ENCODE peak calls at places on chromosomes 1 and 21, in seven cellular contexts. One of them, this sample, is unnamed.

GRCh38 chr1:14810631-14811325 is 212.3 kb downstream of the KAZN start:
- DNase-seq in CD8-positive, alpha-beta T cell: no peak
- DNase-seq in hepatocyte: no peak
- DNase-seq in SJSA1: peak; percentile 87
- DNase-seq in osteoblast: no peak
- DNase-seq in stomach: no peak
- DNase-seq in OCI-LY7: no peak
- DNase-seq in this sample: no peak

GRCh38 chr1:170041423-170042207 is 32.9 kb downstream of the KIFAP3 start:
- DNase-seq in OCI-LY7: no peak
- DNase-seq in SJSA1: no peak
- DNase-seq in CD8-positive, alpha-beta T cell: no peak
- DNase-seq in hepatocyte: no peak
- DNase-seq in osteoblast: no peak
- DNase-seq in stomach: no peak
- DNase-seq in this sample: no peak

GRCh38 chr1:46532498-46533178 is 18.8 kb downstream of the KNCN start:
- DNase-seq in OCI-LY7: peak; percentile 15
- DNase-seq in CD8-positive, alpha-beta T cell: peak; percentile 65
- DNase-seq in SJSA1: peak; percentile 73
- DNase-seq in hepatocyte: peak; percentile 82
- DNase-seq in osteoblast: peak; percentile 99
- DNase-seq in stomach: peak; percentile 64
- DNase-seq in this sample: no peak

GRCh38 chr1:12345350-12346217 is 115.8 kb downstream of the VPS13D start:
- DNase-seq in CD8-positive, alpha-beta T cell: peak; percentile 22
- DNase-seq in stomach: no peak
- DNase-seq in hepatocyte: no peak
- DNase-seq in SJSA1: no peak
- DNase-seq in osteoblast: no peak
- DNase-seq in OCI-LY7: peak; percentile 63
- DNase-seq in this sample: no peak

GRCh38 chr21:14545906-14546480 is at the start of gene SAMSN1:
- DNase-seq in CD8-positive, alpha-beta T cell: peak; percentile 80
- DNase-seq in hepatocyte: no peak
- DNase-seq in SJSA1: no peak
- DNase-seq in stomach: peak; percentile 34
- DNase-seq in osteoblast: no peak
- DNase-seq in OCI-LY7: no peak
- DNase-seq in this sample: no peak

GRCh38 chr1:53308512-53308911 is 19.4 kb downstream of the LRP8 start:
- DNase-seq in osteoblast: no peak
- DNase-seq in OCI-LY7: no peak
- DNase-seq in SJSA1: no peak
- DNase-seq in CD8-positive, alpha-beta T cell: no peak
- DNase-seq in hepatocyte: peak; percentile 34
- DNase-seq in stomach: no peak
- DNase-seq in this sample: no peak

GRCh38 chr1:29502225-29502755 is 266.0 kb downstream of the PTPRU start:
- DNase-seq in hepatocyte: no peak
- DNase-seq in osteoblast: no peak
- DNase-seq in stomach: peak; percentile 2
- DNase-seq in SJSA1: no peak
- DNase-seq in OCI-LY7: no peak
- DNase-seq in CD8-positive, alpha-beta T cell: no peak
- DNase-seq in this sample: no peak

GRCh38 chr21:34698270-34699015 is 29.6 kb downstream of the CLIC6 start:
- DNase-seq in CD8-positive, alpha-beta T cell: no peak
- DNase-seq in hepatocyte: no peak
- DNase-seq in stomach: no peak
- DNase-seq in osteoblast: peak; percentile 29
- DNase-seq in OCI-LY7: no peak
- DNase-seq in SJSA1: no peak
- DNase-seq in this sample: no peak

GRCh38 chr1:2388004-2388913 is 3.1 kb downstream of the MORN1 start:
- DNase-seq in hepatocyte: no peak
- DNase-seq in stomach: no peak
- DNase-seq in osteoblast: peak; percentile 46
- DNase-seq in CD8-positive, alpha-beta T cell: peak; percentile 17
- DNase-seq in OCI-LY7: peak; percentile 48
- DNase-seq in SJSA1: no peak
- DNase-seq in this sample: no peak

GRCh38 chr1:185520188-185520935 is 203.3 kb upstream of the IVNS1ABP start:
- DNase-seq in stomach: no peak
- DNase-seq in osteoblast: no peak
- DNase-seq in SJSA1: no peak
- DNase-seq in OCI-LY7: no peak
- DNase-seq in hepatocyte: no peak
- DNase-seq in CD8-positive, alpha-beta T cell: no peak
- DNase-seq in this sample: no peak

GRCh38 chr1:155017021-155017945 is 14.7 kb downstream of the ZBTB7B start:
- DNase-seq in hepatocyte: peak; percentile 96
- DNase-seq in CD8-positive, alpha-beta T cell: peak; percentile 87
- DNase-seq in osteoblast: peak; percentile 98
- DNase-seq in stomach: peak; percentile 95
- DNase-seq in SJSA1: peak; percentile 94
- DNase-seq in OCI-LY7: peak; percentile 89
- DNase-seq in this sample: peak; percentile 72

GRCh38 chr1:184035719-184036516 is 1.6 kb downstream of the COLGALT2 start:
- DNase-seq in hepatocyte: no peak
- DNase-seq in osteoblast: peak; percentile 65
- DNase-seq in OCI-LY7: no peak
- DNase-seq in stomach: no peak
- DNase-seq in CD8-positive, alpha-beta T cell: no peak
- DNase-seq in SJSA1: no peak
- DNase-seq in this sample: no peak

GRCh38 chr1:180909005-180909414 is 3.7 kb upstream of the KIAA1614 start:
- DNase-seq in osteoblast: peak; percentile 8
- DNase-seq in hepatocyte: no peak
- DNase-seq in CD8-positive, alpha-beta T cell: no peak
- DNase-seq in stomach: no peak
- DNase-seq in OCI-LY7: no peak
- DNase-seq in SJSA1: peak; percentile 30
- DNase-seq in this sample: no peak

GRCh38 chr1:180912801-180913616 is at the start of gene KIAA1614:
- DNase-seq in OCI-LY7: no peak
- DNase-seq in hepatocyte: peak; percentile 30
- DNase-seq in osteoblast: peak; percentile 97
- DNase-seq in SJSA1: no peak
- DNase-seq in stomach: no peak
- DNase-seq in CD8-positive, alpha-beta T cell: no peak
- DNase-seq in this sample: peak; percentile 19

GRCh38 chr1:180909462-180909976 is 3.2 kb upstream of the KIAA1614 start:
- DNase-seq in OCI-LY7: no peak
- DNase-seq in hepatocyte: no peak
- DNase-seq in CD8-positive, alpha-beta T cell: no peak
- DNase-seq in osteoblast: peak; percentile 9
- DNase-seq in SJSA1: peak; percentile 4
- DNase-seq in stomach: no peak
- DNase-seq in this sample: no peak

GRCh38 chr1:180912211-180912800 is 391 bp upstream of the KIAA1614 start:
- DNase-seq in OCI-LY7: no peak
- DNase-seq in stomach: no peak
- DNase-seq in osteoblast: no peak
- DNase-seq in SJSA1: peak; percentile 56
- DNase-seq in CD8-positive, alpha-beta T cell: no peak
- DNase-seq in hepatocyte: peak; percentile 60
- DNase-seq in this sample: no peak

DNA sequence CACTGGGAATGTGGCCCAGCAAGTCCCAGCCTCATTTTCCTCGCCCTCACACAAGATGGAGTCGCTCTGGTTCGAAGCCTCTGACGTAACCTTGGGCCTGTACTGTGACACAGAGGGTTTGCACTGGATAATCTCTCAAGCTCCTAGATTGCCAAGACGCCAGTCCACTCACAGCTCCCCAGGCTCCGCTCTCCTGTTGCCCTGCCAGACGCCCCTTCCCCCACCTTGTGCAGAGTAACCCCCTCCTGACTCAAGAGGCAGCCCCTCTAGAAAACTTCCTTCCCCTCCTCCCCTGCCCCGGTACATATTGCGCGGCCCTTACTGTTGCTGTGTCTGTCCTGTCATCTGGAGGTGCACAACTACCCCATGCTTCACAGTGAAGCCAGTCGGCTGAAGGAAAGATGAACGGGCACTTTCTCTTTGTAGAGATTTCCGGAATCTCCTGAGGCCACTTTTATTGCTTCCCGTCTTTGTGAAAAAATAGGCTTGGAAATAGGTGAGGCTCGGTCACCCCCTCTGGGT is 996 bp upstream of the KIAA1614 start:
- DNase-seq in CD8-positive, alpha-beta T cell: no peak
- DNase-seq in osteoblast: peak; percentile 94
- DNase-seq in OCI-LY7: no peak
- DNase-seq in SJSA1: no peak
- DNase-seq in hepatocyte: peak; percentile 32
- DNase-seq in stomach: no peak
- DNase-seq in this sample: no peak
- H3K27ac ChIP-seq in CD8-positive, alpha-beta T cell: no peak overlapping the region
- H3K27ac ChIP-seq in osteoblast: peak overlapping the region; percentile 51
- H3K27ac ChIP-seq in OCI-LY7: no peak overlapping the region
- H3K27ac ChIP-seq in SJSA1: peak overlapping the region; percentile 65
- H3K27ac ChIP-seq in hepatocyte: peak overlapping the region; percentile 96
- H3K27ac ChIP-seq in stomach: peak overlapping the region; percentile 77
- H3K27ac ChIP-seq in this sample: no peak overlapping the region

GRCh38 chr1:93908394-93909145 is 660 bp downstream of the GCLM start:
- DNase-seq in stomach: peak; percentile 54
- DNase-seq in osteoblast: peak; percentile 78
- DNase-seq in hepatocyte: peak; percentile 68
- DNase-seq in SJSA1: no peak
- DNase-seq in CD8-positive, alpha-beta T cell: peak; percentile 54
- DNase-seq in OCI-LY7: peak; percentile 74
- DNase-seq in this sample: no peak
- H3K27ac ChIP-seq in stomach: peak overlapping the region; percentile 82
- H3K27ac ChIP-seq in osteoblast: peak overlapping the region; percentile 48
- H3K27ac ChIP-seq in hepatocyte: peak overlapping the region; percentile 79
- H3K27ac ChIP-seq in SJSA1: peak overlapping the region; percentile 72
- H3K27ac ChIP-seq in CD8-positive, alpha-beta T cell: peak overlapping the region; percentile 72
- H3K27ac ChIP-seq in OCI-LY7: peak overlapping the region; percentile 39
- H3K27ac ChIP-seq in this sample: peak overlapping the region; percentile 44

DNA sequence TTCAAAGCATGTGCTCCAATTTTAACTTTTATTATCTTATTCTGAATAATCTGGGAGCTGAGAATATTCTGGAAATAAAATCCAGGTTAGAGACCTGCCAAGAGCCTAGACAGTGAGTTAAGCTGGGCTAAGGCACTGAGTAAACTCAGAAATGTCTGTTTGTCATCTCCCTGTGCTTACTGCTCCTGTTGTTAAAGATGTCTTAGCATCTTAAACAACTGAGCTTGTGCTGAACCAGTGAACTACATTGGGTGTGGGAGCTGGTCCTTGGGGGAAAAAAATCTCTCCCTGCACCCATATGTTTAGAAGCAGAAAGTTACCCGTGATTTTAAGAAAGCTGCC is 25.0 kb upstream of the AHCYL1 start:
- DNase-seq in SJSA1: no peak
- DNase-seq in CD8-positive, alpha-beta T cell: no peak
- DNase-seq in hepatocyte: no peak
- DNase-seq in OCI-LY7: no peak
- DNase-seq in osteoblast: no peak
- DNase-seq in stomach: no peak
- DNase-seq in this sample: no peak
- H3K27ac ChIP-seq in SJSA1: peak overlapping the region; percentile 95
- H3K27ac ChIP-seq in CD8-positive, alpha-beta T cell: no peak overlapping the region
- H3K27ac ChIP-seq in hepatocyte: peak overlapping the region; percentile 71
- H3K27ac ChIP-seq in OCI-LY7: no peak overlapping the region
- H3K27ac ChIP-seq in osteoblast: peak overlapping the region; percentile 72
- H3K27ac ChIP-seq in stomach: peak overlapping the region; percentile 61
- H3K27ac ChIP-seq in this sample: no peak overlapping the region

GRCh38 chr1:27863552-27863943 is 8.8 kb upstream of the THEMIS2 start:
- DNase-seq in SJSA1: no peak
- DNase-seq in stomach: no peak
- DNase-seq in CD8-positive, alpha-beta T cell: no peak
- DNase-seq in OCI-LY7: no peak
- DNase-seq in hepatocyte: no peak
- DNase-seq in osteoblast: no peak
- DNase-seq in this sample: no peak
- H3K27ac ChIP-seq in SJSA1: peak overlapping the region; percentile 35
- H3K27ac ChIP-seq in stomach: peak overlapping the region; percentile 44
- H3K27ac ChIP-seq in CD8-positive, alpha-beta T cell: no peak overlapping the region
- H3K27ac ChIP-seq in OCI-LY7: no peak overlapping the region
- H3K27ac ChIP-seq in hepatocyte: no peak overlapping the region
- H3K27ac ChIP-seq in osteoblast: peak overlapping the region; percentile 98
- H3K27ac ChIP-seq in this sample: no peak overlapping the region

GRCh38 chr1:150765229-150765976 is at the start of gene CTSS:
- DNase-seq in CD8-positive, alpha-beta T cell: no peak
- DNase-seq in hepatocyte: no peak
- DNase-seq in SJSA1: no peak
- DNase-seq in osteoblast: no peak
- DNase-seq in stomach: no peak
- DNase-seq in OCI-LY7: peak; percentile 88
- DNase-seq in this sample: no peak
- H3K27ac ChIP-seq in CD8-positive, alpha-beta T cell: peak within 1 kb of the TSS; percentile 67
- H3K27ac ChIP-seq in hepatocyte: peak within 1 kb of the TSS; percentile 84
- H3K27ac ChIP-seq in SJSA1: peak within 1 kb of the TSS; percentile 66
- H3K27ac ChIP-seq in osteoblast: peak within 1 kb of the TSS; percentile 49
- H3K27ac ChIP-seq in stomach: peak within 1 kb of the TSS; percentile 69
- H3K27ac ChIP-seq in OCI-LY7: peak within 1 kb of the TSS; percentile 80
- H3K27ac ChIP-seq in this sample: no peak within 1 kb of the TSS

This sample was measured in caudate nucleus.